ENCODE peak calls at places on chromosomes 13 and 19, in four cellular contexts. D is A549, E is K562, C is HepG2. O is an unnamed sample.

GRCh38 chr19:1819976-1820255 is 7.8 kb upstream of the ATP8B3 start:
- DNase-seq in C (no peak), D (no peak), E (no peak), O (no peak)

GRCh38 chr19:6971366-6971765 is 49.9 kb downstream of the MBD3L2B start:
- DNase-seq in C (no peak), D (no peak), E (no peak), O (no peak)

GRCh38 chr13:113919761-113920160 is 54.1 kb downstream of the C13orf46 start:
- DNase-seq in E (no peak), D (no peak), C (no peak), O (no peak)

GRCh38 chr13:108349269-108349668 is 79.8 kb downstream of the TNFSF13B start:
- DNase-seq in E (no peak), C (no peak), D (no peak), O (no peak)

GRCh38 chr19:3699071-3699740 is 1.1 kb downstream of the PIP5K1C start:
- DNase-seq in E (peak), C (no peak), D (no peak), O (peak)

GRCh38 chr19:52296400-52296772 is 583 bp upstream of the ZNF480 start:
- DNase-seq in E (no peak), D (no peak), C (peak), O (no peak)

GRCh38 chr13:75789451-75790197 is 153.5 kb downstream of the LMO7 start:
- DNase-seq in E (no peak), D (no peak), C (no peak), O (peak)

GRCh38 chr13:39415403-39415802 is 187.6 kb downstream of the LHFPL6 start:
- DNase-seq in C (no peak), E (no peak), D (no peak), O (peak)

GRCh38 chr19:54231077-54231931 is 8.5 kb upstream of the LILRB3 start:
- DNase-seq in E (peak), D (peak), C (peak), O (peak)

GRCh38 chr13:50226515-50227147 is 211.4 kb downstream of the KCNRG start:
- DNase-seq in E (no peak), C (no peak), D (no peak), O (no peak)

GRCh38 chr13:95480131-95480545 is 72.4 kb upstream of the CLDN10 start:
- DNase-seq in D (no peak), C (no peak), E (no peak), O (peak)

GRCh38 chr13:97385854-97386253 is 48.1 kb upstream of the RAP2A start:
- DNase-seq in E (no peak), C (no peak), D (no peak), O (no peak)

GRCh38 chr13:114152285-114152645 is 19.8 kb upstream of the RASA3 start:
- DNase-seq in E (no peak), C (no peak), D (no peak), O (no peak)

GRCh38 chr19:4976412-4977298 is 7.7 kb downstream of the KDM4B start:
- DNase-seq in E (no peak), D (peak), C (peak), O (peak)

DNA sequence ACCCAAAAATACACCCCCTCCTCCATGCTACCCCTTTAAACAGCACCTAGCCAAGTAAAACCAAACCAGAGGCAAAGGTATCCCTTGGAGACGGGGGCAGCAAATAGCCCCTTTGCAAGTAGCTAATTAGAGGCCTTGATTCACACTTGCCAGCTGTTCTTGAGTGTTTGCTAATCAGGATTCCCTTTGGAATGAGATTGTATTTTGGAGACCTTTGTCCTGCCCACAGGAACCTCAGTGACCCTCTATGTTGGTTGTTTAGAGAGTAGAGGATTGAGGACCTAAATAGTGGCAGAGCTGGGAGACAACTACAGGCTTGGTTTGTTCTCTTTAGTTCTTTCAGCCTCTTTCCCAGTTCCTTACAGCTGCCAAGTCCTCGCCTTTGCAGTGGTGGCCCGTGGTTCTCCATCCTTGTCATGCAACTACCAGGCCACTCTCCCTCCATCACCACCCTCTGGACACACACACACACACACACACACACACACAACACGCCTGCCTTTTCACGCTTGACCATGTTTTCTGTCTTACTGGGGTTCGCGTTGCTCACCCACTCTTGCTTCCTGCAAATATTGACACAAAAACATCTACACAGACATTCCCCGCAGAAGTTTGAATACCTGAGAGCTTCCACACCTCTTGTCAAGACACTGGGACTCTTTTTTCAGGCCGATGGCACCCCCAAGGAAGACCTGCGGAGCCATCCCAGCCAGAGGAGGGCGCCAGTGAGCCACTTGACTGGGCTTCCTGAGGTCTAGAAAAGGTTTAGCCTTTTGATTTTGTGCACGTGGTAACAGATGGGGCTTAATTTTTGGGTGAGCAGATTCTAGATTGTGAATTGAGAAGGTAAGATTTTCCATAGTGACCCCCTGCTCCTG is 80.0 kb upstream of the GPR183 start:
- DNase-seq in D (peak), E (peak), C (peak), O (peak)
- TF ChIP-seq MYC in D (no peak), E (no peak), C (no peak), O (no peak)

GRCh38 chr13:94236132-94236531 is 243.3 kb downstream of the DCT start:
- DNase-seq in E (no peak), D (no peak), C (no peak), O (no peak)

GRCh38 chr13:94243551-94243950 is 235.9 kb downstream of the DCT start:
- DNase-seq in D (no peak), C (no peak), E (no peak), O (no peak)

GRCh38 chr13:94236876-94237275 is 242.6 kb downstream of the DCT start:
- DNase-seq in E (no peak), D (no peak), C (no peak), O (no peak)

GRCh38 chr13:94234766-94235165 is 244.7 kb downstream of the DCT start:
- DNase-seq in D (no peak), C (no peak), E (no peak), O (no peak)

DNA sequence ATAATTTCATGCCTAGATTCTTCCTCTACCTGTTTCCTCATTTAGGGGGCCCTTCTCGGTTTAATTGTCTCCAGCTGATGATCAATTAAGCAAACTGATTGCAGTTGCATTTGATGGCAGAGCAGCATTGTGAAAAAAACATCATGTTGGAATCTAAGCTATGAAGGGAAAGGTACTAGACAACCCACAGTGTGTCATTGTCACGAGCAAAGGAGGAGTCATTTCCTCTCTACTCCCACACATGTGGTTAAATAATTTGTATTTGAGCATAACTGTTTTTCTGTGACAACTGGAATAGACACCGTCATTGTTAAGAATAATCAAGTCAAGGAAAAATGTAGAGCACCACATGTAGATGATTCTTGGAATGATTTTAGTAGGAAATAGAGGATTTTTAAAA is 240.3 kb downstream of the DCT start:
- DNase-seq in C (no peak), E (no peak), D (no peak), O (no peak)
- TF ChIP-seq JUN in C (no peak), E (no peak), D (no peak), O (peak)

GRCh38 chr19:19209372-19209771 is 2.4 kb upstream of the NCAN start:
- DNase-seq in E (no peak), D (no peak), C (no peak), O (no peak)
- TF ChIP-seq MYC in E (no peak), D (no peak), C (no peak), O (no peak)

GRCh38 chr19:43700368-43701015 is 15.4 kb upstream of the IRGC start:
- DNase-seq in E (no peak), C (no peak), D (no peak), O (peak)
- TF ChIP-seq JUN in E (no peak), C (no peak), D (no peak), O (no peak)

GRCh38 chr19:18904334-18905057 is 8.5 kb upstream of the CERS1 start:
- DNase-seq in D (no peak), E (no peak), C (no peak), O (no peak)

GRCh38 chr19:18905520-18906236 is 9.7 kb upstream of the CERS1 start:
- DNase-seq in E (no peak), D (no peak), C (no peak), O (no peak)

GRCh38 chr19:18905058-18905456 is 9.1 kb upstream of the CERS1 start:
- DNase-seq in C (no peak), E (no peak), D (no peak), O (no peak)

GRCh38 chr19:18908917-18909619 is 10.1 kb downstream of the COPE start:
- DNase-seq in E (no peak), D (no peak), C (no peak), O (no peak)

DNA sequence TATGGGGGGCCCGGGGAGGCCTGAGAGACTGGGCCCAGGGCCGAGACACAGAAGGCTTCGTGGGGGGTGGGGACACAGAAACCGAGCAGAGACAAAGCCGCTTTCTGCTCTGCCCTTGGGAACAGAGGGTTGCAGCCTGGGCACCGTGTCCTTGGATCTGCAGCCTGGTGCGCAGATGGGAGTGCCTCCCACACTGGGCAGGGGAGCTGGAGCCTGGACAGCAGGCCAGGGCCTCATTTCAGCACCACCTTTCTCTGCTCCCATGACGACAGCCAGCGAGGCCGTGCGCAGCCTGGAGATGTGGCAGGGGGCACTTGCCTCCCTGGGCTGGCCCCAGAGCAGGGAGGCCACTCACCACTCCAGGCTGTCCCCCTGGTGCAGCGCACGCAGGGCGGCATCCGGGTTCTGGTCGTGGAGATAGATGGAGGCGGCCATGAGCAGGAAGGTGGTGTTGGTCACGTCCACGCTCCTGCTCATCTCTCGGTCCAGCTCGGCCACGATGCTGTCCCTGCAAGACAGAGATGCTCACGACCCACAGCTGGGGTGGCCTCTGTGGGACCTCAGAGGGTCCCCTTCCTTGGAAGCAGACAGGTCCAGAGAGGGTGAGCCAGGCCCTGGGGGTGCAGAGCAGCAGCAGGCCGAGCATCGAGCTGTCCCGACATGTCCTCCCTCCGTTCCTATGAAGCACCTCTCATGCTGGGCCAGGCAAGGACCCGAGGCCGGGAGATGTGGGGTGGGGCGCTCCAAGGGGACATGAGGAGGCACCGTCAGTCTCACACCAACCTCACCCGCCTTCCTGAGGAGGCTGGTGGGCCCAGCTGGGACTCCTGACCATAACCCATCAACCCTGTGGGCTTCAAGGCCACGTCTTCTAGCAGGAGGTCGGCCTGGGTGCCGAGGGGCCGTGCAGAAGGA is 10.9 kb upstream of the CERS1 start:
- DNase-seq in D (no peak), C (no peak), E (no peak), O (no peak)
- TF ChIP-seq MYC in D (no peak), C (no peak), E (no peak), O (no peak)

DNA sequence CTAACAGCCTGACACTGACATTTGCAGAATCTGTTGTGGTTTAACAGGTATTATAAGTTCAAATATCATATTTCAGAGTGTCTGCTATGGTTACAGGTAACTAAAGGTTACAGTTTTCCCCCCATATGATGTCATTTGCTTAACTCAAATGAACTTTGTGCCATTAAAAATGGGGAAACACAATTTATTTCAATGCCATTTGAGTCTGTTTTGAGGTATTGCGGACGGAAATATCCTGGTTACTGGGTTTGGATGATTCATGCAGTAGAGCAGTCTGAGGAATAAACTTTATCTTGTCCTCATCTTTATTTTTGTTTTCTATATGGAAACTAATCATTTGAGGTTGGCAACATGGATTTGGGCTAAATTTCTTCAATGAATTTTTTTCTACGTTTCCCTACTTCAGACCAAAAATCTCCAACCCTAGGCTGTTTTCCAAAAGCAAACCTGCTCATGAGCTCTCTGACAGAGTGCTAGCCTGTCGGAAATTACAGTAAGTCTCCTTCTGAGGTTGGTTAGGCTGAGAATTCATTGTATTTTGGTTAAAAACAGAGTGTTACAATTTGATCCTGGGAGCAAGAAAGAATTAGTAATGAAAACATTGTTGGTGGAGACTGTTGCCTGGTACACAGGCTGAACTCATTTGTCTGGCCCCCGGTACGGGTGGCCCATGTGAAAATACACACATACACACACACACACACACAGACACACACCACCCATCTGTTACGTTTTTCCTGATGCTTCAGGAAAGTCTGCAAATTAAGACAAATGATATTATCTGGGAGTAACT is 66.1 kb downstream of the AKAP11 start:
- DNase-seq in C (no peak), D (no peak), E (no peak), O (no peak)
- TF ChIP-seq JUN in C (no peak), D (no peak), E (no peak), O (no peak)

DNA sequence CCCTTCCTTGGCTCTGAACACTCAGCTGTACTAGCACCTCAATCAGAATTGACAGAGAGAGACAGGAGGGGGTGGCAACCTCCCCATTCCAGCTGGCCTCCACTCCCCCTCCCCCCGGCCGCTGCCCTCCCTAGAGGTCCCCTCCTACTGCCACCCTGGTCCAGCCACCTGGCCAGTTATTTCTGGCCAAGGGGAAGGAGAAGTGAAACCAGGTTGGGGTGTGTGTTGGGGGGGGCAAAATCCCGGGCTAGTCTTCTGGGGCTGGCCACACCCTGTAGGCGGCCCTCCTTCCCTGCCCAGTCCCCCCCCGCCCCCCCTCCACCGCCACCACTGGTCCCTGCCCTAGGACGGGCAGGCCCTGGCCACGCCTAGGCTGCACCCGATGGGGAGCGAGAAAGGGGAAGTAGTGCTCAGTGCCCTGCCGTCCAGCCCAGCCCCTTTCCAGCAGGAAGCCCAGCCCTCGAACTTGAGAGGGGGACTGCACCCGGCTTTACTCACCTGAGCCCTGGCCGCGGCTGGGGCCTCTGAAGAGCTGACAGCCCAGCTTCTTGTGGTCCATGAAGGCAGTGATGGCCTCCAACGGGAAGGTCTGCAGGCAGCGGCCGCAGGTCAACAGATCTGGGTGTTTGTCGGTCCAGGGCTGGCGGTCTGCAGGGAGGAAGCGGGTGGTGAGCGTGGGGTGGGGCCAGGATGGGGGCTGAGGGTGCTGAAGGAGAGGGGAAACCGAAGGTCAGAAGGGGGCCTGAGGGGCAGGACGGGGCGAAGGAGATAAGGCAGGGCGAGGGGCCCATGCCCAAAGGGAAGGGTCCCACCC is 856 bp downstream of the ZNF296 start:
- DNase-seq in E (peak), D (peak), C (peak), O (peak)
- TF ChIP-seq MYC in E (peak), D (no peak), C (peak), O (no peak)